ENCODE peak calls at places on chromosomes 11 and 22, in eight cellular contexts. E, Y, W, P, C, Q, R and J are unnamed samples.

GRCh38 chr22:43777204-43777671 is 34.9 kb downstream of the EFCAB6 start:
- DNase-seq in E (no peak), Y (peak; percentile 43), W (no peak), P (no peak), C (peak; percentile 60), Q (peak; percentile 76), R (no peak), J (no peak)

GRCh38 chr22:25402501-25403283 is 161.8 kb upstream of the GRK3 start:
- DNase-seq in E (no peak), Y (peak; percentile 30), W (no peak), P (no peak), C (peak; percentile 54), Q (peak; percentile 64), R (no peak), J (no peak)

GRCh38 chr22:45195616-45196015 is 31.9 kb downstream of the NUP50 start:
- DNase-seq in E (no peak), Y (no peak), W (no peak), P (no peak), C (no peak), Q (no peak), R (no peak), J (no peak)

GRCh38 chr22:40560551-40560950 is 76.0 kb downstream of the MRTFA start:
- DNase-seq in E (no peak), Y (peak; percentile 41), W (no peak), P (no peak), C (peak; percentile 38), Q (peak; percentile 11), R (peak; percentile 22), J (no peak)

GRCh38 chr22:49237279-49237678 is 590.4 kb downstream of the BRD1 start:
- DNase-seq in E (no peak), Y (no peak), W (no peak), P (no peak), C (no peak), Q (no peak), R (no peak), J (no peak)

GRCh38 chr11:78168539-78169477 is 19.6 kb downstream of the KCTD21 start:
- DNase-seq in E (no peak), Y (no peak), W (no peak), P (no peak), C (peak; percentile 97), Q (peak; percentile 94), R (peak; percentile 35), J (no peak)

GRCh38 chr22:46508391-46508999 is 28.9 kb downstream of the CELSR1 start:
- DNase-seq in E (peak; percentile 30), Y (no peak), W (no peak), P (no peak), C (no peak), Q (no peak), R (no peak), J (no peak)

GRCh38 chr11:86182976-86183584 is 61.5 kb upstream of the EED start:
- DNase-seq in E (no peak), Y (no peak), W (no peak), P (peak; percentile 11), C (peak; percentile 44), Q (no peak), R (peak; percentile 74), J (no peak)

GRCh38 chr22:49100764-49101163 is 726.9 kb downstream of the BRD1 start:
- DNase-seq in E (no peak), Y (no peak), W (no peak), P (no peak), C (no peak), Q (no peak), R (no peak), J (no peak)

GRCh38 chr22:50139843-50140415 is 30.6 kb upstream of the PANX2 start:
- DNase-seq in E (no peak), Y (no peak), W (no peak), P (peak; percentile 67), C (peak; percentile 73), Q (peak; percentile 20), R (peak; percentile 21), J (no peak)

GRCh38 chr11:70552441-70553150 is 154.3 kb downstream of the CTTN start:
- DNase-seq in E (no peak), Y (no peak), W (no peak), P (no peak), C (no peak), Q (no peak), R (no peak), J (no peak)

GRCh38 chr11:74459584-74459983 is 7.8 kb downstream of the KCNE3 start:
- DNase-seq in E (no peak), Y (no peak), W (no peak), P (no peak), C (no peak), Q (no peak), R (no peak), J (no peak)

GRCh38 chr11:9895016-9895415 is 231.1 kb downstream of the SWAP70 start:
- DNase-seq in E (no peak), Y (peak; percentile 26), W (no peak), P (no peak), C (peak; percentile 57), Q (no peak), R (no peak), J (no peak)

GRCh38 chr11:76209956-76210885 is 3.9 kb upstream of the WNT11 start:
- DNase-seq in E (peak; percentile 54), Y (peak; percentile 67), W (no peak), P (no peak), C (peak; percentile 72), Q (peak; percentile 79), R (peak; percentile 70), J (peak; percentile 63)

GRCh38 chr11:94169930-94170329 is 41.3 kb downstream of the PANX1 start:
- DNase-seq in E (no peak), Y (no peak), W (no peak), P (no peak), C (no peak), Q (no peak), R (no peak), J (no peak)

GRCh38 chr11:94170953-94171352 is 42.3 kb downstream of the PANX1 start:
- DNase-seq in E (no peak), Y (no peak), W (no peak), P (no peak), C (no peak), Q (no peak), R (no peak), J (no peak)

GRCh38 chr11:94169516-94169915 is 40.9 kb downstream of the PANX1 start:
- DNase-seq in E (peak; percentile 52), Y (no peak), W (no peak), P (no peak), C (no peak), Q (no peak), R (no peak), J (no peak)

GRCh38 chr11:94168882-94169281 is 40.2 kb downstream of the PANX1 start:
- DNase-seq in E (no peak), Y (no peak), W (no peak), P (no peak), C (no peak), Q (no peak), R (no peak), J (no peak)

GRCh38 chr11:94171693-94172440 is 43.2 kb downstream of the PANX1 start:
- DNase-seq in E (peak; percentile 88), Y (peak; percentile 47), W (peak; percentile 36), P (peak; percentile 39), C (peak; percentile 52), Q (peak; percentile 51), R (peak; percentile 71), J (peak; percentile 62)
- TF ChIP-seq CTCF in E (peak; percentile 99), Y (peak; percentile 96), W (no peak), P (peak; percentile 96), C (peak; percentile 70), Q (peak; percentile 74), R (peak; percentile 97), J (peak; percentile 72)

GRCh38 chr11:127628463-127628785 is 627.9 kb upstream of the KIRREL3 start:
- DNase-seq in E (no peak), Y (no peak), W (no peak), P (no peak), C (no peak), Q (no peak), R (no peak), J (no peak)

GRCh38 chr11:127627629-127628462 is 627.3 kb upstream of the KIRREL3 start:
- DNase-seq in E (no peak), Y (no peak), W (no peak), P (no peak), C (peak; percentile 9), Q (no peak), R (no peak), J (no peak)

GRCh38 chr11:127624455-127624854 is 623.9 kb upstream of the KIRREL3 start:
- DNase-seq in E (no peak), Y (peak; percentile 10), W (no peak), P (no peak), C (peak; percentile 32), Q (peak; percentile 8), R (no peak), J (no peak)

GRCh38 chr11:127629200-127629599 is 628.6 kb upstream of the KIRREL3 start:
- DNase-seq in E (no peak), Y (no peak), W (no peak), P (no peak), C (no peak), Q (no peak), R (no peak), J (no peak)

DNA sequence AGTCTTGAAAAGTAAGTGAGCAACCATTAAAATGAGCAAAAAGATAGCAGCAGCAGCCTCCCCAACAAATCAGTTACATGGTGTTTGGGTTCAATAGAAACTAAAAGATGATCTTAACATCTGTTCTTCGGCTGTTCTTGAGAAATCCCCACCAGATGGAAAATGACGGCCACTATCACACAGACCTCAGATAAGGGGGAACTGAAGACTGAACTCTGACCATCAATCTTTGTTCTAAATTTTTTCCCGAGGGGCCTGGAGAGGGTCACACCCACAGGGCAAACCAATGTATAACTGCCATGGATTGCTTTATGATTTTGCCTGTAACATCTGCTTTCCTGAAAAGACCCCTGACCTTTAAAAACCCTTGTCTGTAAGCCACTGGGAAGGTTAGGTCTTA is 624.8 kb upstream of the KIRREL3 start:
- DNase-seq in E (no peak), Y (no peak), W (no peak), P (no peak), C (no peak), Q (no peak), R (no peak), J (no peak)
- TF ChIP-seq CTCF in E (no peak), Y (no peak), W (no peak), P (no peak), C (no peak), Q (no peak), R (no peak), J (no peak)

GRCh38 chr11:64072871-64073270 is 37.1 kb downstream of the FLRT1 start:
- DNase-seq in E (no peak), Y (no peak), W (no peak), P (no peak), C (no peak), Q (no peak), R (no peak), J (no peak)
- TF ChIP-seq CTCF in E (no peak), Y (no peak), W (no peak), P (no peak), C (no peak), Q (no peak), R (no peak), J (no peak)

GRCh38 chr11:116170526-116171120 is 602.2 kb downstream of the BUD13 start:
- DNase-seq in E (peak; percentile 43), Y (no peak), W (no peak), P (peak; percentile 3), C (no peak), Q (no peak), R (peak; percentile 6), J (no peak)
- TF ChIP-seq CTCF in E (peak; percentile 42), Y (no peak), W (no peak), P (peak; percentile 65), C (no peak), Q (no peak), R (peak; percentile 31), J (peak; percentile 23)

GRCh38 chr22:37696657-37697539 is at the start of gene TRIOBP:
- DNase-seq in E (peak; percentile 100), Y (peak; percentile 95), W (peak; percentile 91), P (peak; percentile 97), C (peak; percentile 93), Q (peak; percentile 93), R (peak; percentile 99), J (peak; percentile 87)
- TF ChIP-seq CTCF in E (peak; percentile 33), Y (peak; percentile 60), W (no peak), P (peak; percentile 66), C (peak; percentile 32), Q (peak; percentile 40), R (peak; percentile 21), J (peak; percentile 33)